ENCODE peak calls at places on chromosomes 7 and 10, in eight cellular contexts. U, H, F, B, I, J, P and V are unnamed samples.

GRCh38 chr10:48634198-48634983 is 29.5 kb upstream of the ARHGAP22 start:
- DNase-seq in U (peak), H (no peak), F (no peak), B (no peak), I (peak), J (no peak), P (peak), V (peak)

GRCh38 chr10:122301055-122301810 is 30.1 kb downstream of the BTBD16 start:
- DNase-seq in U (no peak), H (no peak), F (no peak), B (no peak), I (no peak), J (no peak), P (peak), V (no peak)

GRCh38 chr10:73894245-73894971 is 16.5 kb upstream of the PLAU start:
- DNase-seq in U (no peak), H (no peak), F (peak), B (no peak), I (no peak), J (no peak), P (no peak), V (no peak)

GRCh38 chr7:116455499-116455898 is 44.0 kb upstream of the CAV2 start:
- DNase-seq in U (no peak), H (no peak), F (no peak), B (no peak), I (no peak), J (no peak), P (no peak), V (no peak)

GRCh38 chr10:25631471-25631870 is 302.6 kb upstream of the MYO3A start:
- DNase-seq in U (no peak), H (no peak), F (no peak), B (no peak), I (no peak), J (no peak), P (no peak), V (no peak)

GRCh38 chr7:132368246-132368900 is 207.9 kb downstream of the PLXNA4 start:
- DNase-seq in U (no peak), H (no peak), F (no peak), B (no peak), I (no peak), J (no peak), P (no peak), V (no peak)

GRCh38 chr7:1747004-1747801 is 77.1 kb downstream of the ELFN1 start:
- DNase-seq in U (no peak), H (no peak), F (no peak), B (no peak), I (no peak), J (no peak), P (no peak), V (no peak)

GRCh38 chr7:155129789-155130188 is 59.7 kb downstream of the HTR5A start:
- DNase-seq in U (no peak), H (no peak), F (no peak), B (no peak), I (no peak), J (no peak), P (peak), V (no peak)

GRCh38 chr7:70093496-70093895 is 495.2 kb downstream of the AUTS2 start:
- DNase-seq in U (peak), H (no peak), F (no peak), B (no peak), I (no peak), J (no peak), P (no peak), V (peak)

GRCh38 chr7:16668049-16668858 is 22.3 kb downstream of the BZW2 start:
- DNase-seq in U (peak), H (peak), F (peak), B (peak), I (no peak), J (peak), P (peak), V (peak)

GRCh38 chr7:86025807-86026206 is 617.9 kb upstream of the GRM3 start:
- DNase-seq in U (no peak), H (no peak), F (no peak), B (no peak), I (no peak), J (no peak), P (no peak), V (no peak)

GRCh38 chr10:66805610-66806009 is 120.2 kb upstream of the LRRTM3 start:
- DNase-seq in U (no peak), H (no peak), F (no peak), B (no peak), I (no peak), J (no peak), P (no peak), V (no peak)

GRCh38 chr10:106728232-106728631 is 436.3 kb downstream of the SORCS1 start:
- DNase-seq in U (no peak), H (no peak), F (no peak), B (no peak), I (no peak), J (no peak), P (no peak), V (no peak)

GRCh38 chr10:106727170-106727569 is 437.3 kb downstream of the SORCS1 start:
- DNase-seq in U (no peak), H (no peak), F (no peak), B (no peak), I (no peak), J (no peak), P (no peak), V (no peak)

DNA sequence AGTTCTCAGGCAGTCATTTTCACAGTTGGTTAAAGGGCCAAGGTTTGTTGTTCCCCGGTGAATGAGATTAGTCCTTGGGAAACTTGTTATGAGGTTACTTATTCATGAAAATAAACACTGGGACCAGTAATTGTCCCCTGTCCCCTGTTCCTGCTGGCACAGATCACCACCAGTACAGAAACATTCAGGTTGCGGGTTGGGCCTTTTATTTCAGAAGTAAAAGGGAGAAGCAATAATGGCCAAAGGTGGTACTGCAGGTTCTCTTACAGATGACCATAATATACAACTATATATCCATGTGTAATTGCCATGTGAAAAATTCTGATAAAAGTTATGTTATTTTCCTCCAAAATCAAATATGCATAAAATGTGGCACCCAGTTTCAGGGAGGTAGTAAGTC is 442.0 kb downstream of the SORCS1 start:
- DNase-seq in U (peak), H (no peak), F (no peak), B (no peak), I (no peak), J (no peak), P (no peak), V (no peak)
- TF ChIP-seq CTCF in U (no peak), H (peak), F (no peak), B (no peak), I (no peak), J (no peak), P (no peak), V (no peak)

GRCh38 chr7:52920977-52921376 is 114.5 kb upstream of the POM121L12 start:
- DNase-seq in U (no peak), H (no peak), F (no peak), B (no peak), I (no peak), J (no peak), P (no peak), V (no peak)
- H3K4me3 ChIP-seq in U (no peak), H (no peak), F (no peak), B (no peak), I (no peak), J (no peak), P (no peak), V (no peak)

DNA sequence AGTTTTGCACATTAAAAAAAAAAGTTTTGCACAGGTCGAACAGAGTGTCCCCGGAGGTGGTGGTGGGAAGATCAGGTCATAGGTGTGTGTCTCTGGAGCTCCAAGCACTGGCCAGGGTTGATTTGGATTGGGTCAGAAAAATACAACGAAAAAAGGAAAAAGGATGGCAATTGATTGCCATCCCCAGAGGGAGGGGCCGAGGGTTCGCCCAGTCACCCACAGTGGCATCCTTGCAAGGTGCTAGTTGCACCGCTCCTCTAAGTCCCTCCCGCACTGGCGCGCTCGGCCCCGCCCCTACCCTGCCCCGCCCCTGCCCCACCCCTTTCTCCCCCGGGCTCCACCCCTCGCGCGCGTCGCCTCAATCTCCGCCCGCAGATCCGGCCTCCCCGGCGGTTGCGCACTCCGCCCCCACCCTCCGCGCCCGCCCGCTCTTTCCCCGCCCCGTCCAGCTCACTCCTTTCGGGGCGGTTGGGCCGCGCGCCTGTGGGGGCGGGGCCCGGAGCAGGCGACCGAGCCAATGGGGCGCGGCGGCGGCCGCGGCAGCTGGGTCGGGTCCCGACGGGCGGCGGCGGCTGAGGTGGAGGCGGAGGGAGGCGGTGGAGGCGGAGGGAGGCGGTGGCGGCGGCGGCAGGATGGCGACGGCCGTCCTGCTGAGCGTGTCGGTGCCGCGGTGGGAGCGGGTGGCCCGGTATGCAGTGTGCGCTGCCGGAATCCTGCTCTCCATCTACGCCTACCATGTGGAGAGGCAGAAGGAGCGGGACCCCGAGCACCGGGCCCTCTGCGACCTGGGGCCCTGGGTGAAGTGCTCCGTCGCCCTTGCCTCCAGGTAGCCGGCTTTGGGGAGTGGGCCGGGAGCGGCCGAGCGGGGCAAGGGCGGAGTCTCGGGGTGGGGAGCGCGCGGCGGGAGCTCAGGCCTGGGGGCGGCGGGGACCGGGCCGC is 31.5 kb upstream of the ERV3-1 start:
- DNase-seq in U (peak), H (peak), F (peak), B (peak), I (peak), J (peak), P (peak), V (peak)
- TF ChIP-seq POLR2A in U (peak), H (no peak), F (peak), B (no peak), I (no peak), J (no peak), P (no peak), V (peak)

GRCh38 chr10:65548046-65548445 is 1377.8 kb upstream of the LRRTM3 start:
- DNase-seq in U (no peak), H (no peak), F (no peak), B (no peak), I (no peak), J (no peak), P (no peak), V (no peak)
- TF ChIP-seq CTCF in U (no peak), H (no peak), F (no peak), B (no peak), I (no peak), J (no peak), P (no peak), V (no peak)

GRCh38 chr7:36878288-36878687 is 154.0 kb upstream of the AOAH start:
- DNase-seq in U (no peak), H (no peak), F (no peak), B (no peak), I (no peak), J (no peak), P (no peak), V (no peak)
- H3K4me3 ChIP-seq in U (no peak), H (no peak), F (no peak), B (no peak), I (no peak), J (no peak), P (no peak), V (no peak)

GRCh38 chr7:47535033-47535703 is 46.7 kb downstream of the TNS3 start:
- DNase-seq in U (no peak), H (no peak), F (no peak), B (no peak), I (no peak), J (no peak), P (no peak), V (no peak)
- TF ChIP-seq POLR2A in U (no peak), H (no peak), F (no peak), B (no peak), I (no peak), J (no peak), P (no peak), V (no peak)

DNA sequence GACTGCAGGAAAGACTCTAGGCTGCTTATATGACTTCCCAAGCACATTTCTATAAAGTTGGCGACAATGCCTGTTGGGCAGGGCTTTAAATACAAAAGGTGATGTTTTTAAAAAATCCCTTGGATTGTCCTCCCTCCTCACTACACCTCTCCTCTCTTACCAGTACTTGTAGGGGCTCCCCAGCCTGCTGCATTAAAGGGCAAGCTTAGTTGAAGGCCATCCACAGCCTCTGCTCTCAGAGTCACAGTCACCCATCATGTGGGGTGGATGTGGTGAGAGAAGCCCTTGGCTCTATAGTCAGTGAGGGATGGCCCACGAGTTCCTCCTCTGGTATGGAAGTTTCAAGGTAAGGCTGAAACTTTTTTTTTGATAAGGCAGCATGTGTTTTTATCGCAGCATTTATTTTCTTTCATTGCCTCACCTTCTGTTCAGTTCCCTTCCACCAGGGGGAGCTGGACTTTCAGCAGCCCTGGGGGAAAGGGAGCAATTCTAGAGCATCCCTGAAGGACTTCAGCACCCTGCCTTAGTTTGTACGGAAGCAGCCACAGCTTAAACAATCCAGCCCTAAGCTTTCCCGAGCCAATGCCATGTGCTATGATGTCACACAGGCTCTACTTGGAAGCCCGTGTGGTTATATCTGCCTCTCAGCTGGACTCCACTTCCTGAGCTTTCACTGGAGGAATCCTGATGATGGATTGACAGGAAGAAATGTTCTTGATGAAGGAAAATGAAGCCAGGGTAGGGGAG is 131.9 kb downstream of the CALCR start:
- DNase-seq in U (peak), H (peak), F (peak), B (peak), I (no peak), J (no peak), P (no peak), V (peak)
- TF ChIP-seq CTCF in U (peak), H (peak), F (peak), B (peak), I (peak), J (no peak), P (no peak), V (peak)

DNA sequence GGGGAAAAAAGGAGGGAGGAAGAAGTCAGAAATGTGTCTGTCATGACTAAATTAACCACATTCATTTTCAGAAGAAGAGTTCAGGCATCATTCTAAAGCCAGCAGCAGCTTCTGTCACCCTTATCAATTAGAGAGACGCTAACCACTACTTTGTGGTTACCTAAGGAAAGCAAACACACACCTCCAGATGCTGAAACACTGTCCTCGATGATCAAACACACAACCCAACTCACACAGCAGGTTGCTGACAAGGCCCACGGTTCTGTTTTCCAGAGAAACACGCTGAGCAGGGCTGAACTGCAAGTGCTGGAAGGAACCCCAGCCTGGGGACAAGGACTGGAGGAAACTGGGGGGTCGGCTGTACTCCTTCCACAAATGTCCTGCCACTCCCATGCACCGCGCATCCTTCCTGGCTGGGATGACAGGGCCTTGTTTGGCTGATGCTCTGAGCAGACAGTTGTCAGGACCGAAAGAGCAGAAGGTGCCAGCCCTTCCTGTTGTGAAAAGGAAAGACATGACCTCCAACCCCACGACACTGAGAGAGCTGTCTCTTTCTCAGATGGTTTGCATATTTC is 36.6 kb downstream of the PRKCQ start:
- DNase-seq in U (no peak), H (no peak), F (no peak), B (no peak), I (no peak), J (no peak), P (no peak), V (no peak)
- H3K4me3 ChIP-seq in U (no peak), H (no peak), F (no peak), B (peak), I (no peak), J (no peak), P (no peak), V (no peak)

GRCh38 chr10:71397340-71398212 is 856 bp downstream of the CDH23 start:
- DNase-seq in U (no peak), H (no peak), F (no peak), B (no peak), I (no peak), J (peak), P (peak), V (no peak)

GRCh38 chr10:71395621-71396020 is 1.1 kb upstream of the CDH23 start:
- DNase-seq in U (no peak), H (no peak), F (no peak), B (no peak), I (peak), J (no peak), P (peak), V (no peak)

GRCh38 chr10:71396084-71396713 is 521 bp upstream of the CDH23 start:
- DNase-seq in U (peak), H (no peak), F (peak), B (peak), I (peak), J (peak), P (peak), V (no peak)

GRCh38 chr10:71394926-71395562 is 1.7 kb upstream of the CDH23 start:
- DNase-seq in U (no peak), H (no peak), F (no peak), B (no peak), I (peak), J (no peak), P (peak), V (no peak)

GRCh38 chr10:71396714-71397339 is at the start of gene CDH23:
- DNase-seq in U (no peak), H (no peak), F (peak), B (peak), I (no peak), J (peak), P (peak), V (no peak)
- TF ChIP-seq POLR2A in U (no peak), H (no peak), F (no peak), B (no peak), I (no peak), J (peak), P (no peak), V (no peak)